ENCODE peak calls at places on chromosomes 4 and X, in ten cellular contexts. One of them, this sample, is unnamed. For H3K4me1, the result is how much of the 10 kb centered on the place peaks cover.

GRCh38 chr4:162015090-162015489 is 148.7 kb downstream of the FSTL5 start:
- DNase-seq in transverse colon: no peak
- DNase-seq in Panc1: no peak
- DNase-seq in SK-N-SH: no peak
- DNase-seq in HCT116: no peak
- DNase-seq in endothelial cell of umbilical vein: peak
- DNase-seq in GM12878: no peak
- DNase-seq in HepG2: no peak
- DNase-seq in GM23338: no peak
- DNase-seq in stomach: no peak
- DNase-seq in this sample: no peak

GRCh38 chr4:66681962-66682361 is 863.3 kb downstream of the CENPC start:
- DNase-seq in HCT116: no peak
- DNase-seq in transverse colon: no peak
- DNase-seq in GM23338: no peak
- DNase-seq in SK-N-SH: no peak
- DNase-seq in HepG2: no peak
- DNase-seq in GM12878: no peak
- DNase-seq in endothelial cell of umbilical vein: no peak
- DNase-seq in Panc1: no peak
- DNase-seq in stomach: no peak
- DNase-seq in this sample: no peak

GRCh38 chrX:149060921-149061320 is 444.2 kb downstream of the IDS start:
- DNase-seq in Panc1: no peak
- DNase-seq in HCT116: no peak
- DNase-seq in endothelial cell of umbilical vein: no peak
- DNase-seq in stomach: no peak
- DNase-seq in GM12878: no peak
- DNase-seq in GM23338: no peak
- DNase-seq in HepG2: no peak
- DNase-seq in SK-N-SH: no peak
- DNase-seq in transverse colon: no peak
- DNase-seq in this sample: no peak

GRCh38 chr4:1686440-1687036 is 2.4 kb upstream of the FAM53A start:
- DNase-seq in endothelial cell of umbilical vein: no peak
- DNase-seq in GM23338: no peak
- DNase-seq in GM12878: no peak
- DNase-seq in Panc1: no peak
- DNase-seq in HCT116: no peak
- DNase-seq in HepG2: no peak
- DNase-seq in transverse colon: no peak
- DNase-seq in SK-N-SH: no peak
- DNase-seq in stomach: no peak
- DNase-seq in this sample: no peak

GRCh38 chrX:101539116-101539515 is 11.2 kb upstream of the ARMCX1 start:
- DNase-seq in GM12878: no peak
- DNase-seq in HCT116: no peak
- DNase-seq in stomach: no peak
- DNase-seq in endothelial cell of umbilical vein: no peak
- DNase-seq in Panc1: no peak
- DNase-seq in HepG2: no peak
- DNase-seq in GM23338: no peak
- DNase-seq in transverse colon: no peak
- DNase-seq in SK-N-SH: no peak
- DNase-seq in this sample: no peak

GRCh38 chr4:33171873-33172550 is 2451.8 kb downstream of the PCDH7 start:
- DNase-seq in HCT116: no peak
- DNase-seq in HepG2: no peak
- DNase-seq in GM23338: no peak
- DNase-seq in stomach: no peak
- DNase-seq in Panc1: no peak
- DNase-seq in endothelial cell of umbilical vein: no peak
- DNase-seq in GM12878: no peak
- DNase-seq in transverse colon: no peak
- DNase-seq in SK-N-SH: no peak
- DNase-seq in this sample: no peak

GRCh38 chrX:101550362-101550761 is at the start of gene ARMCX1:
- DNase-seq in transverse colon: peak
- DNase-seq in endothelial cell of umbilical vein: peak
- DNase-seq in SK-N-SH: peak
- DNase-seq in Panc1: no peak
- DNase-seq in HCT116: no peak
- DNase-seq in GM23338: peak
- DNase-seq in HepG2: no peak
- DNase-seq in GM12878: no peak
- DNase-seq in stomach: peak
- DNase-seq in this sample: no peak

GRCh38 chr4:4270529-4270928 is 19.4 kb downstream of the LYAR start:
- DNase-seq in GM12878: no peak
- DNase-seq in stomach: no peak
- DNase-seq in GM23338: no peak
- DNase-seq in transverse colon: no peak
- DNase-seq in endothelial cell of umbilical vein: no peak
- DNase-seq in HepG2: no peak
- DNase-seq in Panc1: no peak
- DNase-seq in HCT116: no peak
- DNase-seq in SK-N-SH: no peak
- DNase-seq in this sample: no peak

GRCh38 chr4:1255151-1255550 is 6.2 kb upstream of the CTBP1 start:
- DNase-seq in SK-N-SH: no peak
- DNase-seq in HepG2: no peak
- DNase-seq in HCT116: no peak
- DNase-seq in GM23338: no peak
- DNase-seq in Panc1: no peak
- DNase-seq in stomach: no peak
- DNase-seq in endothelial cell of umbilical vein: no peak
- DNase-seq in GM12878: no peak
- DNase-seq in transverse colon: no peak
- DNase-seq in this sample: no peak

GRCh38 chr4:55933611-55934010 is 15.1 kb upstream of the CEP135 start:
- DNase-seq in stomach: no peak
- DNase-seq in transverse colon: no peak
- DNase-seq in GM12878: no peak
- DNase-seq in SK-N-SH: no peak
- DNase-seq in endothelial cell of umbilical vein: no peak
- DNase-seq in HCT116: no peak
- DNase-seq in HepG2: no peak
- DNase-seq in GM23338: no peak
- DNase-seq in Panc1: no peak
- DNase-seq in this sample: no peak

GRCh38 chrX:57178605-57179004 is 41.4 kb upstream of the SPIN2A start:
- DNase-seq in transverse colon: no peak
- DNase-seq in HCT116: no peak
- DNase-seq in stomach: no peak
- DNase-seq in SK-N-SH: no peak
- DNase-seq in GM23338: no peak
- DNase-seq in Panc1: no peak
- DNase-seq in GM12878: no peak
- DNase-seq in endothelial cell of umbilical vein: no peak
- DNase-seq in HepG2: no peak
- DNase-seq in this sample: no peak

GRCh38 chr4:22129454-22130075 is 181.0 kb upstream of the KCNIP4 start:
- DNase-seq in endothelial cell of umbilical vein: no peak
- DNase-seq in GM23338: peak
- DNase-seq in stomach: no peak
- DNase-seq in GM12878: no peak
- DNase-seq in HepG2: peak
- DNase-seq in transverse colon: peak
- DNase-seq in SK-N-SH: peak
- DNase-seq in HCT116: peak
- DNase-seq in Panc1: peak
- DNase-seq in this sample: no peak

GRCh38 chr4:113682730-113683129 is 78.8 kb downstream of the CAMK2D start:
- DNase-seq in GM12878: no peak
- DNase-seq in HepG2: no peak
- DNase-seq in stomach: no peak
- DNase-seq in endothelial cell of umbilical vein: no peak
- DNase-seq in GM23338: no peak
- DNase-seq in Panc1: no peak
- DNase-seq in transverse colon: no peak
- DNase-seq in SK-N-SH: no peak
- DNase-seq in HCT116: no peak
- DNase-seq in this sample: no peak

GRCh38 chrX:37785569-37785968 is 5.7 kb downstream of the CYBB start:
- DNase-seq in HCT116: no peak
- DNase-seq in Panc1: no peak
- DNase-seq in GM23338: no peak
- DNase-seq in transverse colon: no peak
- DNase-seq in GM12878: no peak
- DNase-seq in SK-N-SH: no peak
- DNase-seq in HepG2: no peak
- DNase-seq in endothelial cell of umbilical vein: no peak
- DNase-seq in stomach: no peak
- DNase-seq in this sample: no peak

GRCh38 chr4:156815717-156816319 is 155.8 kb downstream of the PDGFC start:
- DNase-seq in GM12878: no peak
- DNase-seq in transverse colon: no peak
- DNase-seq in GM23338: no peak
- DNase-seq in Panc1: no peak
- DNase-seq in HepG2: no peak
- DNase-seq in SK-N-SH: no peak
- DNase-seq in endothelial cell of umbilical vein: no peak
- DNase-seq in HCT116: no peak
- DNase-seq in stomach: no peak
- DNase-seq in this sample: no peak

GRCh38 chrX:110741213-110741796 is 54.3 kb downstream of the CHRDL1 start:
- DNase-seq in transverse colon: no peak
- DNase-seq in GM12878: no peak
- DNase-seq in endothelial cell of umbilical vein: no peak
- DNase-seq in GM23338: peak
- DNase-seq in HCT116: no peak
- DNase-seq in HepG2: no peak
- DNase-seq in SK-N-SH: no peak
- DNase-seq in Panc1: no peak
- DNase-seq in stomach: no peak
- DNase-seq in this sample: no peak

DNA sequence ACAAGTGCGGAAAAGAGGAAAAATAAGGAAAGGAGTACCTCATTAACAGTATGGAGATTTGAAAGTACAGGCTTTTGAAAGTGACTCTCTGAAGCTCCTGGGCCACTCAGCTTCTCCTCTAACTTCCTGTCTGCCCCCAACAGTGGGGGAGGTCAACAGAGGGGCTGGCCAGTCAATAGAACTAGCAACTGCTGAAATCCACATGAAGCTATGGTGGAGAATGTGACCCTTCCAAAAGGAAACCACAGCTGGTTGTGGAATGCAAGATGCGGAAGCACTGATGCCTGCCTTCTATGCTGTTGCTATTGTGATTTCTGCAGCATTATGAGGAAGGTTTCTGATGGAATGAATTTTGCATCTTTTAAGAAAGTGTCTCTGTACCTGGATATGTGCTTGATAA is 2.4 kb downstream of the CORIN start:
- DNase-seq in SK-N-SH: no peak
- DNase-seq in GM12878: no peak
- DNase-seq in GM23338: peak
- DNase-seq in transverse colon: no peak
- DNase-seq in HepG2: no peak
- DNase-seq in HCT116: no peak
- DNase-seq in stomach: no peak
- DNase-seq in Panc1: no peak
- DNase-seq in endothelial cell of umbilical vein: no peak
- DNase-seq in this sample: no peak
- TF ChIP-seq POLR2AphosphoS5 in SK-N-SH: no peak
- TF ChIP-seq POLR2AphosphoS5 in GM12878: no peak
- TF ChIP-seq POLR2AphosphoS5 in GM23338: no peak
- TF ChIP-seq POLR2AphosphoS5 in transverse colon: no peak
- TF ChIP-seq POLR2AphosphoS5 in HepG2: no peak
- TF ChIP-seq POLR2AphosphoS5 in HCT116: no peak
- TF ChIP-seq POLR2AphosphoS5 in stomach: no peak
- TF ChIP-seq POLR2AphosphoS5 in Panc1: no peak
- TF ChIP-seq POLR2AphosphoS5 in endothelial cell of umbilical vein: no peak
- TF ChIP-seq POLR2AphosphoS5 in this sample: no peak

GRCh38 chr4:184821242-184821641 is 4.5 kb downstream of the ACSL1 start:
- DNase-seq in SK-N-SH: no peak
- DNase-seq in transverse colon: no peak
- DNase-seq in GM23338: no peak
- DNase-seq in Panc1: no peak
- DNase-seq in HepG2: no peak
- DNase-seq in HCT116: no peak
- DNase-seq in endothelial cell of umbilical vein: no peak
- DNase-seq in stomach: no peak
- DNase-seq in GM12878: no peak
- DNase-seq in this sample: no peak
- H3K4me1 ChIP-seq in SK-N-SH: under half
- H3K4me1 ChIP-seq in transverse colon: under half
- H3K4me1 ChIP-seq in GM23338: under half
- H3K4me1 ChIP-seq in Panc1: under half
- H3K4me1 ChIP-seq in HepG2: half or more
- H3K4me1 ChIP-seq in HCT116: under half
- H3K4me1 ChIP-seq in endothelial cell of umbilical vein: under half
- H3K4me1 ChIP-seq in stomach: under half
- H3K4me1 ChIP-seq in GM12878: half or more
- H3K4me1 ChIP-seq in this sample: half or more

DNA sequence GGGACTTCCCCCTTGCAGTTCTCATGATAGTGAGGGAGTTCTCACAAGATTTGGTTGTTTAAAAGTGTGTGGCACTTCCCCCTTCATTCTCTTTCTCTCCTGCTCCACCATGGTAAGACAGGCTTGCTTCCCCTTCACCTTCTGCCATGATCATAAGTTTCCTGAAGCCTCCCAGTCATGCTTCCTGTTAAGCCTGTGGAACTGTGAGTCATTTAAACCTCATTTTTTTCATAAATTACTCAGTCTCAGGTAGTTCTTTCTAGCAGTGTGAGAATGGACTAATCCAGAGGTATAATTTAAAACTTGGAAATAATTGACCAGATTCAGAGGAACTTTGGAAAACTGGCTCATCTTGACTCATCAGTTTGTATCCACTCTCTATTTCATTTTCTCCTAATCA is 129.0 kb downstream of the TMEM47 start:
- DNase-seq in transverse colon: no peak
- DNase-seq in GM23338: no peak
- DNase-seq in HepG2: no peak
- DNase-seq in Panc1: no peak
- DNase-seq in endothelial cell of umbilical vein: peak
- DNase-seq in SK-N-SH: no peak
- DNase-seq in GM12878: no peak
- DNase-seq in HCT116: no peak
- DNase-seq in stomach: no peak
- DNase-seq in this sample: no peak
- TF ChIP-seq POLR2AphosphoS5 in transverse colon: no peak
- TF ChIP-seq POLR2AphosphoS5 in GM23338: no peak
- TF ChIP-seq POLR2AphosphoS5 in HepG2: no peak
- TF ChIP-seq POLR2AphosphoS5 in Panc1: no peak
- TF ChIP-seq POLR2AphosphoS5 in endothelial cell of umbilical vein: no peak
- TF ChIP-seq POLR2AphosphoS5 in SK-N-SH: no peak
- TF ChIP-seq POLR2AphosphoS5 in GM12878: no peak
- TF ChIP-seq POLR2AphosphoS5 in HCT116: no peak
- TF ChIP-seq POLR2AphosphoS5 in stomach: no peak
- TF ChIP-seq POLR2AphosphoS5 in this sample: no peak

DNA sequence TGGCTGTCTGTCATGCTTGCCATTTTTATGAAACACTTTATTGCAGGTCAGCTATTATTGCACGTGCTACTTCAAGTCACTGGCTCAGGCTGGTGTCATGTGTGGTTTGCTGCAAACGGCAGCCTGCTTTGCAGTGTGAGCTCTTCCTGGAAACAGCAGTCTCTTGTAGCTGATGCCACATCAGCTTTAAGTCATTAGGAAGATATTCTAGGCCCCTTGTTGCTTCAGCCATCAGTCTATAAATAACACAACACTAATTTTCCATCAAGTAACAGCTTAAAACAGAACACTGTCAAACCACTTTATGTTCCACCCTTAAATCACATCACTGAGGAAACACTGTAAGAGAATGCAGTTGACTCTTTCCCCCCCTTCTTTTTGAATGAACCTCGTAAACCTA is 93.8 kb downstream of the GATB start:
- DNase-seq in endothelial cell of umbilical vein: no peak
- DNase-seq in Panc1: no peak
- DNase-seq in GM12878: no peak
- DNase-seq in GM23338: no peak
- DNase-seq in transverse colon: no peak
- DNase-seq in stomach: no peak
- DNase-seq in HCT116: no peak
- DNase-seq in HepG2: no peak
- DNase-seq in SK-N-SH: no peak
- DNase-seq in this sample: no peak
- H3K4me1 ChIP-seq in endothelial cell of umbilical vein: under half
- H3K4me1 ChIP-seq in Panc1: under half
- H3K4me1 ChIP-seq in GM12878: under half
- H3K4me1 ChIP-seq in GM23338: under half
- H3K4me1 ChIP-seq in transverse colon: under half
- H3K4me1 ChIP-seq in stomach: under half
- H3K4me1 ChIP-seq in HCT116: under half
- H3K4me1 ChIP-seq in HepG2: under half
- H3K4me1 ChIP-seq in SK-N-SH: under half
- H3K4me1 ChIP-seq in this sample: under half